ENCODE peak calls at places on chromosomes 7 and 10, in six cellular contexts. One of them, this sample, is unnamed.
A peak's percentile ranks its signal among the peaks of the same experiment; 100 is the strongest.

GRCh38 chr10:59561397-59562121 is 148.1 kb downstream of the SLC16A9 start:
- DNase-seq in sigmoid colon: no peak
- DNase-seq in stomach: no peak
- DNase-seq in suprapubic skin: no peak
- DNase-seq in K562: no peak
- DNase-seq in ovary: no peak
- DNase-seq in this sample: no peak

GRCh38 chr7:114264029-114264428 is 150.6 kb upstream of the FOXP2 start:
- DNase-seq in ovary: no peak
- DNase-seq in K562: no peak
- DNase-seq in stomach: no peak
- DNase-seq in suprapubic skin: no peak
- DNase-seq in sigmoid colon: no peak
- DNase-seq in this sample: no peak

GRCh38 chr10:59550061-59550460 is 159.6 kb downstream of the SLC16A9 start:
- DNase-seq in K562: no peak
- DNase-seq in ovary: no peak
- DNase-seq in suprapubic skin: no peak
- DNase-seq in stomach: no peak
- DNase-seq in sigmoid colon: no peak
- DNase-seq in this sample: no peak

GRCh38 chr10:111756541-111757061 is 427.0 kb downstream of the GPAM start:
- DNase-seq in stomach: no peak
- DNase-seq in ovary: no peak
- DNase-seq in K562: no peak
- DNase-seq in sigmoid colon: peak; percentile 68
- DNase-seq in suprapubic skin: no peak
- DNase-seq in this sample: peak; percentile 15

GRCh38 chr7:17624379-17624778 is 315.9 kb downstream of the SNX13 start:
- DNase-seq in K562: no peak
- DNase-seq in sigmoid colon: no peak
- DNase-seq in stomach: no peak
- DNase-seq in ovary: no peak
- DNase-seq in suprapubic skin: no peak
- DNase-seq in this sample: no peak

GRCh38 chr7:34130558-34131285 is 225.4 kb downstream of the BMPER start:
- DNase-seq in sigmoid colon: no peak
- DNase-seq in suprapubic skin: no peak
- DNase-seq in K562: no peak
- DNase-seq in stomach: no peak
- DNase-seq in ovary: no peak
- DNase-seq in this sample: no peak

GRCh38 chr7:143283344-143283743 is 1.4 kb upstream of the TMEM139 start:
- DNase-seq in K562: no peak
- DNase-seq in stomach: no peak
- DNase-seq in sigmoid colon: no peak
- DNase-seq in ovary: no peak
- DNase-seq in suprapubic skin: no peak
- DNase-seq in this sample: peak; percentile 55

GRCh38 chr7:131522325-131522920 is 34.0 kb downstream of the PODXL start:
- DNase-seq in suprapubic skin: peak; percentile 10
- DNase-seq in stomach: no peak
- DNase-seq in sigmoid colon: peak; percentile 21
- DNase-seq in ovary: no peak
- DNase-seq in K562: no peak
- DNase-seq in this sample: no peak

GRCh38 chr7:119522263-119522662 is 750.7 kb upstream of the KCND2 start:
- DNase-seq in stomach: no peak
- DNase-seq in K562: no peak
- DNase-seq in sigmoid colon: no peak
- DNase-seq in suprapubic skin: no peak
- DNase-seq in ovary: no peak
- DNase-seq in this sample: no peak

GRCh38 chr7:142733271-142733670 is 16.0 kb upstream of the PRSS1 start:
- DNase-seq in stomach: no peak
- DNase-seq in suprapubic skin: no peak
- DNase-seq in ovary: no peak
- DNase-seq in sigmoid colon: no peak
- DNase-seq in K562: no peak
- DNase-seq in this sample: no peak

GRCh38 chr7:155858521-155859061 is 46.3 kb upstream of the SHH start:
- DNase-seq in K562: no peak
- DNase-seq in sigmoid colon: peak; percentile 19
- DNase-seq in stomach: peak; percentile 27
- DNase-seq in ovary: no peak
- DNase-seq in suprapubic skin: no peak
- DNase-seq in this sample: no peak

GRCh38 chr7:135976312-135977019 is 693 bp downstream of the MTPN start:
- DNase-seq in stomach: no peak
- DNase-seq in ovary: no peak
- DNase-seq in suprapubic skin: no peak
- DNase-seq in K562: peak; percentile 70
- DNase-seq in sigmoid colon: no peak
- DNase-seq in this sample: peak; percentile 22

GRCh38 chr10:100339236-100339635 is 7.8 kb upstream of the SCD start:
- DNase-seq in sigmoid colon: no peak
- DNase-seq in ovary: no peak
- DNase-seq in stomach: no peak
- DNase-seq in suprapubic skin: no peak
- DNase-seq in K562: no peak
- DNase-seq in this sample: no peak

GRCh38 chr7:13262929-13263530 is 575.6 kb downstream of the ARL4A start:
- DNase-seq in K562: peak; percentile 27
- DNase-seq in sigmoid colon: no peak
- DNase-seq in ovary: no peak
- DNase-seq in stomach: no peak
- DNase-seq in suprapubic skin: no peak
- DNase-seq in this sample: no peak

GRCh38 chr7:75969704-75970498 is 24.5 kb downstream of the TMEM120A start:
- DNase-seq in ovary: no peak
- DNase-seq in K562: peak; percentile 24
- DNase-seq in stomach: no peak
- DNase-seq in sigmoid colon: no peak
- DNase-seq in suprapubic skin: no peak
- DNase-seq in this sample: no peak

GRCh38 chr7:130009848-130010688 is 41.1 kb downstream of the ZC3HC1 start:
- DNase-seq in suprapubic skin: peak; percentile 73
- DNase-seq in stomach: peak; percentile 31
- DNase-seq in K562: peak; percentile 81
- DNase-seq in ovary: peak; percentile 24
- DNase-seq in sigmoid colon: peak; percentile 60
- DNase-seq in this sample: peak; percentile 31

GRCh38 chr7:15555385-15555859 is 6.4 kb downstream of the AGMO start:
- DNase-seq in suprapubic skin: no peak
- DNase-seq in stomach: no peak
- DNase-seq in sigmoid colon: no peak
- DNase-seq in ovary: no peak
- DNase-seq in K562: no peak
- DNase-seq in this sample: no peak

GRCh38 chr10:130664526-130664925 is 528.3 kb downstream of the GLRX3 start:
- DNase-seq in sigmoid colon: no peak
- DNase-seq in K562: no peak
- DNase-seq in suprapubic skin: no peak
- DNase-seq in stomach: no peak
- DNase-seq in ovary: no peak
- DNase-seq in this sample: no peak

GRCh38 chr10:106973301-106973700 is 191.2 kb downstream of the SORCS1 start:
- DNase-seq in suprapubic skin: no peak
- DNase-seq in ovary: no peak
- DNase-seq in K562: no peak
- DNase-seq in stomach: no peak
- DNase-seq in sigmoid colon: no peak
- DNase-seq in this sample: no peak

GRCh38 chr10:89419548-89419947 is 5.2 kb downstream of the IFIT5 start:
- DNase-seq in sigmoid colon: no peak
- DNase-seq in ovary: no peak
- DNase-seq in stomach: no peak
- DNase-seq in K562: no peak
- DNase-seq in suprapubic skin: no peak
- DNase-seq in this sample: no peak

GRCh38 chr10:124545346-124545745 is 83.7 kb downstream of the LHPP start:
- DNase-seq in ovary: no peak
- DNase-seq in K562: no peak
- DNase-seq in sigmoid colon: no peak
- DNase-seq in stomach: no peak
- DNase-seq in suprapubic skin: no peak
- DNase-seq in this sample: peak; percentile 50

GRCh38 chr10:101001225-101002035 is 1.8 kb downstream of the LZTS2 start:
- DNase-seq in stomach: peak; percentile 71
- DNase-seq in suprapubic skin: peak; percentile 93
- DNase-seq in ovary: peak; percentile 83
- DNase-seq in sigmoid colon: peak; percentile 98
- DNase-seq in K562: peak; percentile 37
- DNase-seq in this sample: peak; percentile 81

GRCh38 chr10:69505636-69506318 is 54.5 kb downstream of the TSPAN15 start:
- DNase-seq in ovary: no peak
- DNase-seq in K562: peak; percentile 3
- DNase-seq in stomach: no peak
- DNase-seq in sigmoid colon: peak; percentile 63
- DNase-seq in suprapubic skin: no peak
- DNase-seq in this sample: no peak

GRCh38 chr7:30471205-30471604 is 7.4 kb downstream of the NOD1 start:
- DNase-seq in ovary: no peak
- DNase-seq in stomach: no peak
- DNase-seq in sigmoid colon: peak; percentile 81
- DNase-seq in suprapubic skin: no peak
- DNase-seq in K562: no peak
- DNase-seq in this sample: no peak

GRCh38 chr7:8357536-8357935 is 75.9 kb upstream of the NXPH1 start:
- DNase-seq in suprapubic skin: no peak
- DNase-seq in stomach: no peak
- DNase-seq in K562: no peak
- DNase-seq in ovary: no peak
- DNase-seq in sigmoid colon: no peak
- DNase-seq in this sample: no peak

GRCh38 chr10:133150656-133151055 is 9.4 kb upstream of the KNDC1 start:
- DNase-seq in K562: no peak
- DNase-seq in ovary: no peak
- DNase-seq in suprapubic skin: no peak
- DNase-seq in stomach: no peak
- DNase-seq in sigmoid colon: peak; percentile 40
- DNase-seq in this sample: no peak

GRCh38 chr7:13639416-13639815 is 350.1 kb downstream of the ETV1 start:
- DNase-seq in ovary: no peak
- DNase-seq in sigmoid colon: no peak
- DNase-seq in stomach: no peak
- DNase-seq in suprapubic skin: no peak
- DNase-seq in K562: no peak
- DNase-seq in this sample: no peak

GRCh38 chr10:32790483-32790882 is 167.5 kb downstream of the ITGB1 start:
- DNase-seq in suprapubic skin: no peak
- DNase-seq in K562: no peak
- DNase-seq in sigmoid colon: no peak
- DNase-seq in stomach: no peak
- DNase-seq in ovary: no peak
- DNase-seq in this sample: no peak

GRCh38 chr7:151057038-151057736 is 510 bp downstream of the CDK5 start:
- DNase-seq in suprapubic skin: no peak
- DNase-seq in K562: peak; percentile 21
- DNase-seq in stomach: no peak
- DNase-seq in sigmoid colon: peak; percentile 76
- DNase-seq in ovary: no peak
- DNase-seq in this sample: no peak

GRCh38 chr10:110209399-110209925 is 2.1 kb downstream of the MXI1 start:
- DNase-seq in K562: peak; percentile 26
- DNase-seq in ovary: peak; percentile 82
- DNase-seq in stomach: no peak
- DNase-seq in suprapubic skin: peak; percentile 84
- DNase-seq in sigmoid colon: peak; percentile 89
- DNase-seq in this sample: peak; percentile 71

GRCh38 chr10:110210663-110211454 is 3.5 kb downstream of the MXI1 start:
- DNase-seq in K562: peak; percentile 97
- DNase-seq in ovary: peak; percentile 99
- DNase-seq in suprapubic skin: peak; percentile 98
- DNase-seq in stomach: peak; percentile 98
- DNase-seq in sigmoid colon: peak; percentile 99
- DNase-seq in this sample: peak; percentile 98

GRCh38 chr10:110212119-110213006 is 5.0 kb downstream of the MXI1 start:
- DNase-seq in ovary: no peak
- DNase-seq in sigmoid colon: peak; percentile 74
- DNase-seq in K562: peak; percentile 63
- DNase-seq in suprapubic skin: no peak
- DNase-seq in stomach: peak; percentile 40
- DNase-seq in this sample: peak; percentile 80

GRCh38 chr10:110209926-110210662 is 2.7 kb downstream of the MXI1 start:
- DNase-seq in sigmoid colon: peak; percentile 90
- DNase-seq in K562: peak; percentile 44
- DNase-seq in stomach: peak; percentile 71
- DNase-seq in ovary: peak; percentile 83
- DNase-seq in suprapubic skin: peak; percentile 82
- DNase-seq in this sample: peak; percentile 64

GRCh38 chr10:110211455-110211843 is 4.0 kb downstream of the MXI1 start:
- DNase-seq in ovary: no peak
- DNase-seq in K562: no peak
- DNase-seq in suprapubic skin: no peak
- DNase-seq in sigmoid colon: no peak
- DNase-seq in stomach: no peak
- DNase-seq in this sample: no peak
- TF ChIP-seq POLR2A in ovary: no peak
- TF ChIP-seq POLR2A in K562: no peak
- TF ChIP-seq POLR2A in suprapubic skin: no peak
- TF ChIP-seq POLR2A in sigmoid colon: peak; percentile 21
- TF ChIP-seq POLR2A in stomach: no peak
- TF ChIP-seq POLR2A in this sample: no peak

DNA sequence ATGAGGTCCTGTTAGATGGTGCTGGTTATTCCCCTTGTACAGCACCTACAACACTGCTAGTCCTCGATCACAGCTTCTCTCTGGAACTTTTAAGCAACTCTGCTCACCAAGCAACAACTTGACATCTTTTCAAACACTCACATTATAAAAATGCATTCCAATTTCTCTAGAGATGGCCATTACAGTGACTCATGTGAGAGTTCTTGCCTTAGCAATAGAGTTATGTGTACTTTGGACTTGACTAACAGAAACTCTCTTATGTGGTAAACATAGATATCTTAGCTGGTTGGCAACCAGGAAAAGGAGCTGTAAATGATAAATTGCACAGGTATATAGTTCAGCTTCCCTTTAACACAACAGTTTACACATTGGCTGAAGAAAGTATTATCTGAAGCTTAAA is 122.2 kb downstream of the PDE1C start:
- DNase-seq in ovary: no peak
- DNase-seq in K562: no peak
- DNase-seq in stomach: no peak
- DNase-seq in suprapubic skin: no peak
- DNase-seq in sigmoid colon: no peak
- DNase-seq in this sample: no peak
- H3K27ac ChIP-seq in ovary: no peak overlapping the region
- H3K27ac ChIP-seq in K562: no peak overlapping the region
- H3K27ac ChIP-seq in stomach: no peak overlapping the region
- H3K27ac ChIP-seq in suprapubic skin: no peak overlapping the region
- H3K27ac ChIP-seq in sigmoid colon: peak overlapping the region; percentile 0
- H3K27ac ChIP-seq in this sample: peak overlapping the region; percentile 47

GRCh38 chr7:43501881-43502280 is 81.0 kb upstream of the STK17A start:
- DNase-seq in sigmoid colon: no peak
- DNase-seq in K562: no peak
- DNase-seq in suprapubic skin: no peak
- DNase-seq in ovary: no peak
- DNase-seq in stomach: no peak
- DNase-seq in this sample: no peak
- TF ChIP-seq EP300 in sigmoid colon: no peak
- TF ChIP-seq EP300 in K562: no peak
- TF ChIP-seq EP300 in suprapubic skin: no peak
- TF ChIP-seq EP300 in ovary: no peak
- TF ChIP-seq EP300 in stomach: no peak
- TF ChIP-seq EP300 in this sample: no peak

GRCh38 chr7:141244466-141244865 is 170.6 kb downstream of the TMEM178B start:
- DNase-seq in stomach: no peak
- DNase-seq in suprapubic skin: no peak
- DNase-seq in K562: no peak
- DNase-seq in sigmoid colon: no peak
- DNase-seq in ovary: no peak
- DNase-seq in this sample: no peak
- TF ChIP-seq POLR2A in stomach: no peak
- TF ChIP-seq POLR2A in suprapubic skin: no peak
- TF ChIP-seq POLR2A in K562: no peak
- TF ChIP-seq POLR2A in sigmoid colon: no peak
- TF ChIP-seq POLR2A in ovary: no peak
- TF ChIP-seq POLR2A in this sample: no peak